ENCODE peak calls at places on chromosomes 13 and 19, in five cellular contexts. P, X, Y, I and S are unnamed samples.

GRCh38 chr19:30666301-30666803 is 294.2 kb downstream of the ZNF536 start:
- DNase-seq in Y (peak), I (peak), X (peak), P (peak), S (no peak)

GRCh38 chr13:52842440-52842839 is 6.0 kb downstream of the PCDH8 start:
- DNase-seq in I (no peak), Y (no peak), P (no peak), X (no peak), S (no peak)

GRCh38 chr19:33906578-33907335 is 110.1 kb downstream of the KCTD15 start:
- DNase-seq in P (no peak), X (no peak), Y (no peak), I (no peak), S (no peak)

GRCh38 chr19:33810821-33811220 is 14.2 kb downstream of the KCTD15 start:
- DNase-seq in I (no peak), P (no peak), X (no peak), Y (no peak), S (no peak)

GRCh38 chr13:51357928-51358595 is 18.6 kb downstream of the SERPINE3 start:
- DNase-seq in I (no peak), P (no peak), Y (no peak), X (no peak), S (no peak)

GRCh38 chr19:53506728-53507127 is 31.2 kb upstream of the ZNF331 start:
- DNase-seq in P (no peak), Y (no peak), X (no peak), I (no peak), S (no peak)

GRCh38 chr13:73090116-73090811 is 31.5 kb downstream of the KLF5 start:
- DNase-seq in Y (no peak), I (no peak), X (peak), P (no peak), S (peak)

GRCh38 chr19:11373166-11373884 is 1.1 kb upstream of the SWSAP1 start:
- DNase-seq in Y (no peak), X (no peak), I (peak), P (no peak), S (no peak)

GRCh38 chr13:30033681-30034447 is 183.4 kb upstream of the UBL3 start:
- DNase-seq in P (no peak), I (no peak), X (peak), Y (no peak), S (no peak)

GRCh38 chr13:108902557-108903155 is 273.2 kb downstream of the MYO16 start:
- DNase-seq in P (no peak), X (no peak), Y (peak), I (no peak), S (no peak)

GRCh38 chr19:10655457-10656312 is 1.5 kb downstream of the ILF3 start:
- DNase-seq in Y (no peak), P (no peak), X (peak), I (no peak), S (no peak)

GRCh38 chr13:89968468-89968867 is 1379.0 kb upstream of the MIR17HG start:
- DNase-seq in I (no peak), Y (no peak), X (no peak), P (no peak), S (no peak)

GRCh38 chr13:42038661-42039456 is 9.6 kb upstream of the DGKH start:
- DNase-seq in X (peak), I (no peak), Y (no peak), P (no peak), S (no peak)

GRCh38 chr13:35210234-35210633 is 266.3 kb downstream of the MAB21L1 start:
- DNase-seq in I (no peak), Y (no peak), X (no peak), P (no peak), S (no peak)